ENCODE peak calls at places on chromosomes 5 and 9, in four cellular contexts. One of them, this sample, is unnamed.

GRCh38 chr5:105956456-105957177 is 1714.1 kb downstream of the EFNA5 start:
- DNase-seq in midbrain: no peak
- DNase-seq in lung: no peak
- DNase-seq in GM12865: no peak
- DNase-seq in this sample: no peak

GRCh38 chr5:81192351-81192750 is 40.8 kb upstream of the CKMT2 start:
- DNase-seq in midbrain: no peak
- DNase-seq in lung: no peak
- DNase-seq in GM12865: no peak
- DNase-seq in this sample: no peak

GRCh38 chr5:14305045-14305444 is 161.9 kb downstream of the TRIO start:
- DNase-seq in midbrain: no peak
- DNase-seq in lung: no peak
- DNase-seq in GM12865: no peak
- DNase-seq in this sample: no peak

GRCh38 chr5:68343421-68343826 is 127.9 kb downstream of the PIK3R1 start:
- DNase-seq in midbrain: no peak
- DNase-seq in lung: peak; percentile 42
- DNase-seq in GM12865: peak; percentile 67
- DNase-seq in this sample: no peak

GRCh38 chr9:70112981-70113380 is 69.3 kb downstream of the MAMDC2 start:
- DNase-seq in midbrain: no peak
- DNase-seq in lung: no peak
- DNase-seq in GM12865: no peak
- DNase-seq in this sample: no peak

GRCh38 chr5:90191352-90192045 is 218.1 kb downstream of the CETN3 start:
- DNase-seq in midbrain: no peak
- DNase-seq in lung: no peak
- DNase-seq in GM12865: no peak
- DNase-seq in this sample: no peak

GRCh38 chr9:134656334-134657034 is 14.9 kb downstream of the COL5A1 start:
- DNase-seq in midbrain: no peak
- DNase-seq in lung: no peak
- DNase-seq in GM12865: no peak
- DNase-seq in this sample: peak; percentile 34

GRCh38 chr9:115234094-115234493 is 116.1 kb upstream of the TNC start:
- DNase-seq in midbrain: no peak
- DNase-seq in lung: peak; percentile 36
- DNase-seq in GM12865: no peak
- DNase-seq in this sample: no peak

GRCh38 chr5:142634375-142635018 is 51.4 kb downstream of the FGF1 start:
- DNase-seq in midbrain: no peak
- DNase-seq in lung: no peak
- DNase-seq in GM12865: no peak
- DNase-seq in this sample: no peak

GRCh38 chr5:173435543-173435942 is 107.3 kb upstream of the STC2 start:
- DNase-seq in midbrain: no peak
- DNase-seq in lung: no peak
- DNase-seq in GM12865: no peak
- DNase-seq in this sample: no peak

GRCh38 chr5:17412760-17413671 is 85.0 kb upstream of the TAF11L2 start:
- DNase-seq in midbrain: no peak
- DNase-seq in lung: no peak
- DNase-seq in GM12865: no peak
- DNase-seq in this sample: no peak

GRCh38 chr5:66713998-66714397 is 117.8 kb downstream of the MAST4 start:
- DNase-seq in midbrain: no peak
- DNase-seq in lung: no peak
- DNase-seq in GM12865: peak; percentile 31
- DNase-seq in this sample: no peak

GRCh38 chr9:34072868-34073590 is 24.3 kb upstream of the UBAP2 start:
- DNase-seq in midbrain: no peak
- DNase-seq in lung: peak; percentile 71
- DNase-seq in GM12865: no peak
- DNase-seq in this sample: no peak

GRCh38 chr9:94927762-94928158 is 201.3 kb downstream of the AOPEP start:
- DNase-seq in midbrain: no peak
- DNase-seq in lung: no peak
- DNase-seq in GM12865: no peak
- DNase-seq in this sample: no peak

GRCh38 chr5:3715048-3715447 is 119.4 kb downstream of the IRX1 start:
- DNase-seq in midbrain: no peak
- DNase-seq in lung: no peak
- DNase-seq in GM12865: no peak
- DNase-seq in this sample: no peak

GRCh38 chr9:98627291-98627690 is 81.4 kb downstream of the GABBR2 start:
- DNase-seq in midbrain: no peak
- DNase-seq in lung: no peak
- DNase-seq in GM12865: no peak
- DNase-seq in this sample: no peak

GRCh38 chr9:78031271-78031825 is at the start of gene GNAQ:
- DNase-seq in midbrain: no peak
- DNase-seq in lung: no peak
- DNase-seq in GM12865: no peak
- DNase-seq in this sample: peak; percentile 40

GRCh38 chr9:110307191-110307590 is 30.5 kb downstream of the TXNDC8 start:
- DNase-seq in midbrain: no peak
- DNase-seq in lung: no peak
- DNase-seq in GM12865: no peak
- DNase-seq in this sample: no peak

GRCh38 chr9:89422151-89422918 is 75.6 kb downstream of the SEMA4D start:
- DNase-seq in midbrain: no peak
- DNase-seq in lung: no peak
- DNase-seq in GM12865: peak; percentile 79
- DNase-seq in this sample: no peak

GRCh38 chr9:116390306-116391228 is 237.0 kb downstream of the PAPPA start:
- DNase-seq in midbrain: no peak
- DNase-seq in lung: no peak
- DNase-seq in GM12865: peak; percentile 44
- DNase-seq in this sample: no peak

GRCh38 chr9:78026947-78027346 is 4.7 kb downstream of the GNAQ start:
- DNase-seq in midbrain: no peak
- DNase-seq in lung: no peak
- DNase-seq in GM12865: no peak
- DNase-seq in this sample: no peak

GRCh38 chr9:85522459-85523092 is 219.2 kb downstream of the AGTPBP1 start:
- DNase-seq in midbrain: no peak
- DNase-seq in lung: no peak
- DNase-seq in GM12865: peak; percentile 32
- DNase-seq in this sample: peak; percentile 55

GRCh38 chr9:111263116-111263515 is 66.9 kb downstream of the OR2K2 start:
- DNase-seq in midbrain: no peak
- DNase-seq in lung: no peak
- DNase-seq in GM12865: no peak
- DNase-seq in this sample: no peak

GRCh38 chr9:134629061-134629585 is 12.5 kb upstream of the COL5A1 start:
- DNase-seq in midbrain: no peak
- DNase-seq in lung: no peak
- DNase-seq in GM12865: no peak
- DNase-seq in this sample: no peak

GRCh38 chr9:89759563-89759962 is 154.8 kb downstream of the GADD45G start:
- DNase-seq in midbrain: no peak
- DNase-seq in lung: no peak
- DNase-seq in GM12865: no peak
- DNase-seq in this sample: peak; percentile 8

GRCh38 chr5:58066557-58066956 is 393.3 kb downstream of the PLK2 start:
- DNase-seq in midbrain: no peak
- DNase-seq in lung: no peak
- DNase-seq in GM12865: no peak
- DNase-seq in this sample: no peak

GRCh38 chr5:125293223-125293622 is 546.8 kb upstream of the ZNF608 start:
- DNase-seq in midbrain: no peak
- DNase-seq in lung: no peak
- DNase-seq in GM12865: no peak
- DNase-seq in this sample: no peak

GRCh38 chr5:132886064-132886823 is 12.8 kb downstream of the LEAP2 start:
- DNase-seq in midbrain: no peak
- DNase-seq in lung: no peak
- DNase-seq in GM12865: peak; percentile 22
- DNase-seq in this sample: no peak

GRCh38 chr5:1820926-1821325 is 19.7 kb downstream of the NDUFS6 start:
- DNase-seq in midbrain: no peak
- DNase-seq in lung: no peak
- DNase-seq in GM12865: no peak
- DNase-seq in this sample: no peak

GRCh38 chr5:44051591-44051990 is 337.6 kb downstream of the FGF10 start:
- DNase-seq in midbrain: no peak
- DNase-seq in lung: no peak
- DNase-seq in GM12865: no peak
- DNase-seq in this sample: peak; percentile 16

GRCh38 chr9:83034587-83034986 is 28.4 kb downstream of the RASEF start:
- DNase-seq in midbrain: no peak
- DNase-seq in lung: no peak
- DNase-seq in GM12865: no peak
- DNase-seq in this sample: no peak

GRCh38 chr9:81112638-81113037 is 576.7 kb downstream of the TLE1 start:
- DNase-seq in midbrain: no peak
- DNase-seq in lung: no peak
- DNase-seq in GM12865: no peak
- DNase-seq in this sample: peak; percentile 19

GRCh38 chr9:81879501-81879916 is 48.7 kb upstream of the SPATA31D4 start:
- DNase-seq in midbrain: no peak
- DNase-seq in lung: no peak
- DNase-seq in GM12865: no peak
- DNase-seq in this sample: no peak

GRCh38 chr9:130884111-130884531 is 12.5 kb downstream of the QRFP start:
- DNase-seq in midbrain: no peak
- DNase-seq in lung: no peak
- DNase-seq in GM12865: no peak
- DNase-seq in this sample: no peak

GRCh38 chr9:16640649-16641048 is 229.8 kb downstream of the BNC2 start:
- DNase-seq in midbrain: no peak
- DNase-seq in lung: no peak
- DNase-seq in GM12865: no peak
- DNase-seq in this sample: no peak

GRCh38 chr5:80246995-80247729 is 8.7 kb downstream of the SERINC5 start:
- DNase-seq in midbrain: no peak
- DNase-seq in lung: peak; percentile 69
- DNase-seq in GM12865: peak; percentile 41
- DNase-seq in this sample: no peak

GRCh38 chr5:174335682-174336364 is 290.3 kb downstream of the NSG2 start:
- DNase-seq in midbrain: no peak
- DNase-seq in lung: no peak
- DNase-seq in GM12865: no peak
- DNase-seq in this sample: no peak

GRCh38 chr5:79971156-79971555 is 19.9 kb downstream of the MTX3 start:
- DNase-seq in midbrain: no peak
- DNase-seq in lung: no peak
- DNase-seq in GM12865: no peak
- DNase-seq in this sample: no peak

GRCh38 chr9:126395439-126396212 is 69.0 kb downstream of the MVB12B start:
- DNase-seq in midbrain: no peak
- DNase-seq in lung: no peak
- DNase-seq in GM12865: no peak
- DNase-seq in this sample: no peak

This sample was measured in NCI-H1092 treated with DMSO at 0.1 percent for 48 hours.